ENCODE peak calls at places on chromosomes 6 and 20, in four cellular contexts. R, E, L and W are unnamed samples.

GRCh38 chr6:154154389-154154967 is 115.4 kb downstream of the OPRM1 start:
- DNase-seq in R (no peak), E (peak; percentile 58), L (peak; percentile 42), W (no peak)

GRCh38 chr20:35660122-35660937 is 4.4 kb downstream of the CPNE1 start:
- DNase-seq in E (no peak), R (no peak), L (no peak), W (no peak)

GRCh38 chr6:42368156-42368555 is 83.6 kb downstream of the TRERF1 start:
- DNase-seq in E (no peak), L (peak; percentile 22), R (no peak), W (no peak)

GRCh38 chr20:43953919-43954617 is 39.4 kb downstream of the TOX2 start:
- DNase-seq in L (no peak), R (no peak), E (no peak), W (no peak)

GRCh38 chr20:32438331-32438858 is 80.3 kb downstream of the ASXL1 start:
- DNase-seq in R (no peak), L (no peak), E (no peak), W (no peak)

GRCh38 chr20:8803065-8803464 is 265.8 kb upstream of the PLCB4 start:
- DNase-seq in L (no peak), R (no peak), E (no peak), W (no peak)

GRCh38 chr6:26141378-26141901 is 54.2 kb downstream of the HFE start:
- DNase-seq in L (no peak), E (no peak), R (no peak), W (peak; percentile 35)

GRCh38 chr6:105879902-105880547 is 206.1 kb upstream of the PRDM1 start:
- DNase-seq in R (no peak), E (no peak), L (peak; percentile 21), W (peak; percentile 7)

GRCh38 chr20:45115829-45116228 is 855 bp upstream of the WFDC5 start:
- DNase-seq in L (no peak), E (no peak), R (no peak), W (no peak)

GRCh38 chr20:13231031-13231752 is 10.1 kb downstream of the ISM1 start:
- DNase-seq in R (no peak), L (no peak), E (no peak), W (no peak)

GRCh38 chr6:16936893-16937292 is 165.0 kb upstream of the STMND1 start:
- DNase-seq in E (no peak), L (no peak), R (no peak), W (no peak)

GRCh38 chr6:52976591-52977035 is 18.5 kb downstream of the GSTA4 start:
- DNase-seq in E (no peak), R (no peak), L (no peak), W (no peak)

GRCh38 chr20:24836900-24837299 is 112.2 kb upstream of the CST7 start:
- DNase-seq in R (no peak), E (no peak), L (no peak), W (no peak)

GRCh38 chr6:165762125-165762524 is 99.1 kb upstream of the PDE10A start:
- DNase-seq in R (no peak), E (no peak), L (no peak), W (no peak)

GRCh38 chr6:1372690-1373089 is 16.7 kb upstream of the FOXF2 start:
- DNase-seq in R (no peak), L (no peak), E (no peak), W (no peak)

GRCh38 chr20:63966172-63966943 is 3.4 kb downstream of the ZNF512B start:
- DNase-seq in E (no peak), L (no peak), R (peak; percentile 38), W (no peak)

GRCh38 chr6:3596736-3597135 is 139.9 kb upstream of the SLC22A23 start:
- DNase-seq in E (peak; percentile 7), L (no peak), R (no peak), W (no peak)

GRCh38 chr20:18567739-18568091 is 483 bp downstream of the SMIM26 start:
- DNase-seq in L (no peak), R (no peak), E (no peak), W (no peak)

GRCh38 chr20:33165416-33166055 is 2.4 kb upstream of the BPIFA2 start:
- DNase-seq in E (no peak), R (no peak), L (no peak), W (no peak)

GRCh38 chr6:23003671-23004598 is 434.6 kb downstream of the HDGFL1 start:
- DNase-seq in R (no peak), E (no peak), L (no peak), W (no peak)

GRCh38 chr20:52142801-52143200 is 48.8 kb downstream of the ZFP64 start:
- DNase-seq in E (no peak), R (no peak), L (no peak), W (no peak)

GRCh38 chr20:62676976-62677375 is 31.7 kb upstream of the NTSR1 start:
- DNase-seq in E (no peak), R (no peak), L (no peak), W (no peak)

GRCh38 chr6:167047554-167047953 is 48.4 kb downstream of the CEP43 start:
- DNase-seq in R (peak; percentile 62), E (no peak), L (peak; percentile 49), W (peak; percentile 11)